ENCODE peak calls at places on chromosomes 16 and 17, in ten cellular contexts. B is fibroblast of pulmonary artery; I is MM.1S; J is cardiac fibroblast; N is activated B cell treated with CpG ODN at 0.5 μM for 24 hours; C is epithelial cell of esophagus; Y is left ventricle myocardium inferior; U is brain microvascular endothelial cell; E is AG10803; G is CD8-positive, alpha-beta T cell. V is an unnamed sample.

GRCh38 chr16:81779540-81780320 is 639 bp downstream of the PLCG2 start:
- DNase-seq in I (no peak), E (no peak), U (no peak), Y (peak), J (peak), N (peak), G (no peak), C (peak), B (peak), V (no peak)

GRCh38 chr17:78708510-78708973 is 73.5 kb downstream of the CYTH1 start:
- DNase-seq in U (peak), C (peak), J (peak), G (peak), E (peak), I (peak), Y (peak), N (no peak), B (peak), V (no peak)

GRCh38 chr17:40791808-40792436 is 7.8 kb downstream of the KRT28 start:
- DNase-seq in B (peak), I (peak), E (peak), N (no peak), U (peak), J (peak), C (peak), Y (no peak), G (no peak), V (no peak)

GRCh38 chr16:85348065-85348840 is 236.0 kb upstream of the CIBAR2 start:
- DNase-seq in I (no peak), N (no peak), J (no peak), Y (no peak), B (no peak), U (no peak), E (no peak), C (no peak), G (no peak), V (no peak)

GRCh38 chr17:41340496-41340895 is 10.1 kb downstream of the KRT33A start:
- DNase-seq in N (no peak), C (no peak), U (no peak), J (no peak), Y (no peak), I (no peak), G (no peak), B (no peak), E (no peak), V (no peak)

GRCh38 chr17:72120878-72121163 is at the start of gene SOX9:
- DNase-seq in Y (peak), U (peak), E (peak), B (peak), C (peak), N (no peak), G (no peak), I (peak), J (peak), V (peak)

GRCh38 chr16:54936086-54936978 is 5.7 kb downstream of the IRX5 start:
- DNase-seq in I (no peak), E (peak), N (no peak), C (peak), J (peak), B (no peak), U (no peak), Y (no peak), G (no peak), V (no peak)

GRCh38 chr16:66703359-66704215 is 7.0 kb upstream of the CMTM4 start:
- DNase-seq in U (no peak), G (no peak), E (peak), B (peak), C (no peak), I (no peak), J (no peak), Y (no peak), N (no peak), V (no peak)

GRCh38 chr17:74573169-74573568 is 5.9 kb upstream of the CD300H start:
- DNase-seq in J (no peak), I (no peak), Y (no peak), U (no peak), E (no peak), N (no peak), B (no peak), C (no peak), G (no peak), V (no peak)
- TF ChIP-seq CTCF in J (no peak), I (no peak), Y (no peak), U (no peak), E (no peak), N (no peak), B (no peak), C (no peak), G (no peak), V (no peak)

GRCh38 chr17:64155751-64156544 is 26.0 kb upstream of the ERN1 start:
- DNase-seq in N (no peak), U (no peak), C (no peak), I (no peak), G (no peak), J (peak), Y (peak), B (peak), E (peak), V (no peak)

GRCh38 chr17:64155090-64155630 is 25.2 kb upstream of the ERN1 start:
- DNase-seq in I (no peak), N (no peak), U (no peak), E (no peak), C (no peak), G (no peak), Y (no peak), J (no peak), B (no peak), V (no peak)

GRCh38 chr17:64152428-64153125 is 22.6 kb upstream of the ERN1 start:
- DNase-seq in B (no peak), U (no peak), Y (no peak), I (no peak), J (no peak), C (no peak), E (no peak), N (no peak), G (no peak), V (no peak)

GRCh38 chr17:64153565-64153964 is 23.6 kb upstream of the ERN1 start:
- DNase-seq in Y (no peak), I (no peak), B (no peak), C (no peak), J (no peak), G (no peak), E (no peak), U (no peak), N (no peak), V (no peak)

GRCh38 chr17:64154321-64155089 is 24.6 kb upstream of the ERN1 start:
- DNase-seq in C (no peak), E (no peak), B (no peak), J (no peak), I (no peak), N (no peak), Y (no peak), U (no peak), G (no peak), V (no peak)
- TF ChIP-seq CTCF in C (no peak), E (no peak), B (no peak), J (no peak), I (no peak), N (no peak), Y (no peak), U (peak), G (no peak), V (no peak)

GRCh38 chr16:4290236-4290830 is 17.5 kb upstream of the TFAP4 start:
- DNase-seq in U (peak), B (peak), I (no peak), Y (no peak), N (no peak), C (peak), J (peak), E (peak), G (no peak), V (no peak)

GRCh38 chr16:4283939-4284338 is 11.1 kb upstream of the TFAP4 start:
- DNase-seq in G (no peak), U (no peak), Y (no peak), N (no peak), C (peak), J (no peak), I (no peak), B (no peak), E (no peak), V (no peak)

GRCh38 chr16:4288148-4288921 is 15.5 kb upstream of the TFAP4 start:
- DNase-seq in N (peak), C (peak), U (no peak), E (peak), I (peak), J (peak), B (peak), Y (peak), G (peak), V (peak)

GRCh38 chr16:4280625-4281024 is 7.8 kb upstream of the TFAP4 start:
- DNase-seq in N (no peak), J (no peak), G (no peak), U (no peak), I (no peak), Y (no peak), B (no peak), E (no peak), C (no peak), V (no peak)

DNA sequence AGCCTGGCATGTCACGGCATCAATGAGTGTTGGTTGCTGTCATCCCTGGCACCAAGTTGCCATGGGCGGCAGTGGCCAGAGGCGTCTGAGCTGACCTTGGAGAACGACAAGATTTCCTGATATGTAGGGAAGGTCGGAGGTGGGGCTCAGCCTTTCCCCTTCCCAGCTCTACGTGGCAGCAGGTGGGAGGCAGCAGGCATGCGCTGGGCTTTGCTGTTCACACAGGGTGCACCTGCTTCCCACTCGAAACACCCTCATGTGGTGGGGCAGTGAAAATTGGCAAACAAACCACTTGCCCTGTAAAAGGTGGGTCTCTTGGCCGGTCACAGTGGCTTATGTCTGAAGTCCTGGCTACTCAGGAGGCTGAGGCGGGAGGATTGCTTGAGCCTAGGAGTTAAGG is 12.3 kb upstream of the TFAP4 start:
- DNase-seq in E (no peak), J (no peak), U (no peak), G (no peak), B (no peak), N (no peak), I (no peak), C (no peak), Y (no peak), V (no peak)
- TF ChIP-seq CTCF in E (no peak), J (no peak), U (no peak), G (no peak), B (no peak), N (no peak), I (no peak), C (no peak), Y (no peak), V (no peak)

DNA sequence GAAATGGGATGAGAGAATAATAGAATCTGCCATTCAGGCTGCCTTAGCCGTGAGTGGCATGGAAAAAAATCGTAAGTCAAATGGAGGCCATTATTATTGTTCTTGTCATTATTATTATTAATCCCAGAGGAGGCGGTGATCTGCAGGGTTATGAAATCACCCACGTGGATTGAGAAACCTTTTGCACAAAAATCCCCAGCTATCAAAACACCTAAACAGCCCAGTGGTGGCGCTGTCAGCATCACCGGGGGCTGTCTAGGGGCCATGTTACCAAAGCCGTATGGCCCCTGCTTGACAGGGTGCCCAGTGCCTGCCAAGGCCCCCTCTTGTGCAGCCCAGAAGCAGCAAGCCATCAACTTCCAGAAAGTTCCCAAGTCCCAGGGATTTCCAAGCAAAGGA is 25.2 kb downstream of the CNGB1 start:
- DNase-seq in G (no peak), E (no peak), N (no peak), C (peak), B (peak), Y (no peak), I (no peak), U (no peak), J (peak), V (no peak)
- TF ChIP-seq CTCF in G (no peak), E (peak), N (no peak), C (peak), B (peak), Y (no peak), I (no peak), U (peak), J (peak), V (no peak)